ENCODE peak calls at places on chromosomes 2 and 18, in four cellular contexts. K is GM12878, T is HepG2, A is H1. M is an unnamed sample.

GRCh38 chr18:74446631-74447403 is 10.3 kb downstream of the DIPK1C start:
- DNase-seq in K (no peak), T (no peak), A (no peak), M (no peak)

GRCh38 chr18:48408111-48408726 is 964 bp downstream of the ZBTB7C start:
- DNase-seq in K (no peak), T (no peak), A (no peak), M (no peak)

GRCh38 chr18:49021433-49022129 is 70.8 kb upstream of the SMAD7 start:
- DNase-seq in K (peak; percentile 15), T (peak; percentile 82), A (peak; percentile 89), M (no peak)

GRCh38 chr2:147989809-147990403 is 30.6 kb downstream of the ORC4 start:
- DNase-seq in K (peak; percentile 31), T (peak; percentile 47), A (no peak), M (no peak)

GRCh38 chr2:105396254-105397024 is 2.4 kb downstream of the FHL2 start:
- DNase-seq in K (no peak), T (peak; percentile 85), A (no peak), M (peak; percentile 27)

GRCh38 chr2:75596784-75597183 is 36.0 kb upstream of the EVA1A start:
- DNase-seq in K (no peak), T (no peak), A (no peak), M (no peak)

GRCh38 chr2:240225660-240226475 is 85.4 kb upstream of the OTOS start:
- DNase-seq in K (no peak), T (no peak), A (no peak), M (no peak)

GRCh38 chr2:215022418-215022817 is 116.0 kb downstream of the ABCA12 start:
- DNase-seq in K (no peak), T (no peak), A (no peak), M (peak; percentile 13)

GRCh38 chr2:215052404-215052803 is 86.0 kb downstream of the ABCA12 start:
- DNase-seq in K (no peak), T (no peak), A (no peak), M (no peak)

GRCh38 chr2:56687169-56687568 is 503.4 kb downstream of the CCDC85A start:
- DNase-seq in K (no peak), T (no peak), A (no peak), M (no peak)

GRCh38 chr2:29627366-29627765 is 294.0 kb downstream of the ALK start:
- DNase-seq in K (no peak), T (no peak), A (no peak), M (peak; percentile 44)

GRCh38 chr18:70578480-70578879 is 289.6 kb downstream of the SOCS6 start:
- DNase-seq in K (no peak), T (peak; percentile 4), A (peak; percentile 95), M (peak; percentile 15)

GRCh38 chr2:182784777-182785176 is 68.7 kb downstream of the DNAJC10 start:
- DNase-seq in K (no peak), T (peak; percentile 52), A (no peak), M (peak; percentile 35)

GRCh38 chr2:233706720-233707119 is 6.0 kb upstream of the UGT1A5 start:
- DNase-seq in K (no peak), T (no peak), A (no peak), M (no peak)

GRCh38 chr2:99085400-99085799 is 56.1 kb upstream of the C2orf15 start:
- DNase-seq in K (no peak), T (peak; percentile 20), A (no peak), M (peak; percentile 11)

DNA sequence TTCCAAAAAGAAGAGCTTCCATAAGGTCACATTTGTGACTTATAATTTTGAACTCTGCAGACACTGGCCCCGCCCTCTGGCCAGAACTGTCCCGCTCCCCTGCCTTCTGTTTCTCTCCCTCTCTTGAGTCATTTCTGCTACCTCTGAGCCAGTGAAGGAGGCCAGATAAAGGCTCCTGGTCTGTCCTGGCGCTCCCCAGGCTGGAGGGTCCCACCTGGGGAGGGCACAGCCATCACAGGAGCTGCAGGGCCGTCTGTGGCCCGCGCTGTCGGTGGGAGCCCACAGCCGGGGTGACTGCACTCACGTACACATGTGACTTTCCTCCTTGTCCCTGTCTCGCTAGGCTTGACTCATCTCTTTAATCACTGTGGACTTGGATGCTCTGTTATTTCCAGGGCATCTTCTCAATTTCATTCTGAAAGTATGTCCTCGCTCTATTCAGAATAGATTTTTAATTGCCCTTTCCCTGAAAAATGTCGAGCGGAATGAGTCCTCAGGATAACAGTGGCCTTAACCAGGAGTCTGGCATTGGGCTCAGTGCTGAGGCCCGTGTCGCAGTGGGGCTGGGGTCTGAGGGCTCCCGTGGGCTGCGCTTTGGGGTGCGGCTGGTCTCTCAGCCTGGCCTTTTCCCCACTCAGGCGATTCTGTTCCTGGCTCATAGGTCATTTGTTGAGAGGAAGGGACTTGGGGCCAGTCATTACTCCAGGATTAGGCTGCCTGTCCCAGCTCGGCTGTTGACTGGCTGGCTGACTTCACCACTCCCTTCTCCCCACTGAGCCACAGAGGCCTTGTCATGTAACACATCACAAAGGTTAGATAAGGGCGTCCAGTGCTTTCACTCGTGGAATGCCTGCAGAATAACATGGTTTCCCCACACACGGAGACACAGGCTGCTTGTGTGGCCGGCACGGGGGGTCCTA is 34.5 kb downstream of the KLHL29 start:
- DNase-seq in K (no peak), T (no peak), A (peak; percentile 32), M (no peak)
- TF ChIP-seq SUZ12 in K (no peak), T (no peak), A (no peak), M (no peak)

GRCh38 chr2:11938196-11938595 is 191.8 kb downstream of the LPIN1 start:
- DNase-seq in K (no peak), T (no peak), A (no peak), M (no peak)

GRCh38 chr2:11933854-11934253 is 187.4 kb downstream of the LPIN1 start:
- DNase-seq in K (peak; percentile 43), T (no peak), A (no peak), M (no peak)

GRCh38 chr2:11940121-11940743 is 193.8 kb downstream of the LPIN1 start:
- DNase-seq in K (no peak), T (no peak), A (no peak), M (no peak)

GRCh38 chr2:11939523-11939922 is 193.1 kb downstream of the LPIN1 start:
- DNase-seq in K (no peak), T (no peak), A (no peak), M (no peak)

DNA sequence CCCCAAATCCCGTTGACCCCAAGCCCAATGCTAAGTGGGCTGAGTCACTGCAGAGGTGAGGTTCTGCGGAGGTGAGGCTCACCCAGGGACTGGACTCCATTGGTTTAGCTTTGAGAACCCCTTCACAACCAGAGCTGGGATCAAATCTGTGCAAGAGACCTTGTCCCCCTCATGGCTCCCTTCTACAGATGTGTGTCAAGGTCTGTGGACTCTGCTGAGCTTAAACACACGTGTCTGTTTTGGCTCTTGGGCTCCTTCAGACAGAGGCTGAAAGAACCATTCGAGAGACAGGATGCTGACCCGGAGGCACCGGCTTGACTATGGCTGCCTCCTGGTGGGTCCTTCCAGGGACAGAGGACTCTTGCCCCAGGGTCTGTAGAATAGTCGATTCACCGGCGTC is 190.3 kb downstream of the LPIN1 start:
- DNase-seq in K (no peak), T (no peak), A (no peak), M (no peak)
- H3K9me3 ChIP-seq in K (peaks cover 2% of the 10 kb centered on the region), T (no peaks in the 10 kb centered on the region), A (no peaks in the 10 kb centered on the region), M (no peaks in the 10 kb centered on the region)

GRCh38 chr2:36482576-36483214 is 115.3 kb downstream of the FEZ2 start:
- DNase-seq in K (no peak), T (peak; percentile 76), A (no peak), M (no peak)

GRCh38 chr2:36481709-36482108 is 116.3 kb downstream of the FEZ2 start:
- DNase-seq in K (no peak), T (no peak), A (no peak), M (no peak)

GRCh38 chr2:36485521-36485920 is 112.4 kb downstream of the FEZ2 start:
- DNase-seq in K (no peak), T (no peak), A (no peak), M (no peak)

GRCh38 chr2:36484454-36484853 is 113.5 kb downstream of the FEZ2 start:
- DNase-seq in K (no peak), T (no peak), A (no peak), M (no peak)

GRCh38 chr2:36483290-36483689 is 114.7 kb downstream of the FEZ2 start:
- DNase-seq in K (no peak), T (no peak), A (no peak), M (no peak)
- H3K4me1 ChIP-seq in K (no peaks in the 10 kb centered on the region), T (peaks cover 63% of the 10 kb centered on the region), A (no peaks in the 10 kb centered on the region), M (no peaks in the 10 kb centered on the region)

GRCh38 chr2:217189131-217189530 is 329.3 kb upstream of the TNP1 start:
- DNase-seq in K (no peak), T (no peak), A (no peak), M (no peak)

GRCh38 chr2:217186152-217186551 is 326.3 kb upstream of the TNP1 start:
- DNase-seq in K (no peak), T (no peak), A (no peak), M (no peak)

GRCh38 chr2:217184242-217184641 is 324.4 kb upstream of the TNP1 start:
- DNase-seq in K (no peak), T (no peak), A (no peak), M (no peak)

GRCh38 chr2:217185265-217185995 is 325.6 kb upstream of the TNP1 start:
- DNase-seq in K (no peak), T (no peak), A (no peak), M (no peak)

DNA sequence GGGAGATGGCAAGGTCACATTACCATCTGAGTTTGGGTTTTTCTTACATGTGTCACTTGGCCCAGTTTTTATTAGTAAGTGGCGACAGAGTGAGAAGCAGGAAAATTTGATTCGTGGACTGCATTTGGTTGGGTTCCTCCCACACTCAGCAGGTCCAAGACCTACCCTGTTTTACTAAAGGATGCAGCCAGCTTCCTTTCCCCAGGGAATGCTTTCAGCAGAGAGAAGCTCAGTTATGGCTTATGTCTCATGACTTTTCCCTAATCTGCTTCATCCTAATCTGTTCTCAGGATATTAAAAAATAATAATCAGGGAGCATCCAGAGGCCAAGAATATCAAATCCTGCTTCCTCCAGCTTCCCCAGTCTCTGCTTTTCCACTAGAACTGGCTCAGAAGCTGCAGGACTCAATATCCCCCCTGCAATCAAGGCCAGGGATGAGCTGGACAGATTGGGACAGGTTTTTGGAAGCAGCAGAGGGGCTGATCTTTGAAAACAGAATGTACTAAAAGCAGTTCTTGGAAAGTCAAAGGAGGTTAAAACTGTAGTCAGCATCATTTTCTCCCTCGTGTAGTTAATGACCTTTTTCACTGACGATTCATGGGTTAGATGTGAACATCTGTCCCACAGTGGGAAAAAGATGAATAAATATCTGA is 326.8 kb upstream of the TNP1 start:
- DNase-seq in K (no peak), T (no peak), A (no peak), M (no peak)
- TF ChIP-seq SUZ12 in K (no peak), T (no peak), A (no peak), M (no peak)

M was measured in NT2/D1.